ENCODE peak calls at places on chromosome 11, in six cellular contexts. B, S, W, L, U and V are unnamed samples.

GRCh38 chr11:68146010-68146540 is 24.9 kb upstream of the CHKA start:
- DNase-seq in W (no peak), L (no peak), B (no peak), S (no peak), U (peak), V (no peak)

GRCh38 chr11:118145285-118146227 is 7.1 kb downstream of the SCN4B start:
- DNase-seq in S (peak), W (peak), U (peak), B (peak), L (peak), V (peak)

GRCh38 chr11:35969089-35970046 is 25.5 kb downstream of the LDLRAD3 start:
- DNase-seq in S (no peak), W (no peak), U (no peak), B (no peak), L (no peak), V (no peak)

GRCh38 chr11:133160754-133161153 is 371.5 kb downstream of the OPCML start:
- DNase-seq in W (no peak), U (no peak), B (no peak), L (no peak), S (no peak), V (no peak)

GRCh38 chr11:86547727-86548126 is 124.7 kb downstream of the ME3 start:
- DNase-seq in B (no peak), U (no peak), L (no peak), W (no peak), S (no peak), V (no peak)

GRCh38 chr11:3669742-3670183 is 1.4 kb downstream of the CHRNA10 start:
- DNase-seq in B (no peak), S (no peak), L (no peak), U (peak), W (peak), V (no peak)

GRCh38 chr11:103842795-103843194 is 193.6 kb upstream of the DDI1 start:
- DNase-seq in U (no peak), B (no peak), L (peak), S (no peak), W (peak), V (no peak)

GRCh38 chr11:35272391-35272821 is 133.4 kb downstream of the CD44 start:
- DNase-seq in U (no peak), B (no peak), S (no peak), W (no peak), L (no peak), V (no peak)

GRCh38 chr11:72475359-72475758 is 41.0 kb upstream of the CLPB start:
- DNase-seq in L (no peak), W (no peak), U (no peak), S (no peak), B (no peak), V (no peak)

GRCh38 chr11:60880635-60881282 is 13.4 kb downstream of the ZP1 start:
- DNase-seq in B (peak), U (no peak), S (no peak), W (no peak), L (no peak), V (no peak)

GRCh38 chr11:35968386-35969088 is 24.7 kb downstream of the LDLRAD3 start:
- DNase-seq in S (no peak), U (no peak), B (no peak), W (no peak), L (no peak), V (no peak)

GRCh38 chr11:125073616-125074483 is 10.7 kb downstream of the SLC37A2 start:
- DNase-seq in L (no peak), W (peak), U (no peak), B (no peak), S (no peak), V (no peak)

GRCh38 chr11:612961-613300 is 2.8 kb downstream of the IRF7 start:
- DNase-seq in B (no peak), S (no peak), W (no peak), L (no peak), U (no peak), V (no peak)

GRCh38 chr11:14413307-14414072 is 54.5 kb upstream of the RRAS2 start:
- DNase-seq in S (no peak), B (no peak), U (peak), L (peak), W (peak), V (no peak)

GRCh38 chr11:110169738-110170137 is 76.5 kb downstream of the ZC3H12C start:
- DNase-seq in S (no peak), U (no peak), W (no peak), L (no peak), B (no peak), V (no peak)

GRCh38 chr11:69663326-69663725 is 11.8 kb downstream of the LTO1 start:
- DNase-seq in S (no peak), L (no peak), W (no peak), B (no peak), U (no peak), V (no peak)

GRCh38 chr11:61338783-61339489 is 5.9 kb downstream of the TKFC start:
- DNase-seq in S (no peak), U (no peak), W (no peak), L (no peak), B (no peak), V (no peak)

GRCh38 chr11:16909375-16910035 is 104.7 kb downstream of the PLEKHA7 start:
- DNase-seq in S (no peak), B (peak), L (no peak), W (no peak), U (no peak), V (no peak)

GRCh38 chr11:107592256-107592655 is 1.3 kb downstream of the ELMOD1 start:
- DNase-seq in U (no peak), L (no peak), S (no peak), B (no peak), W (no peak), V (no peak)

GRCh38 chr11:843818-844692 is 1.4 kb downstream of the TSPAN4 start:
- DNase-seq in S (no peak), L (peak), B (no peak), U (peak), W (peak), V (no peak)

GRCh38 chr11:65496304-65497140 is 2.3 kb upstream of the MALAT1 start:
- DNase-seq in S (no peak), B (no peak), L (peak), W (no peak), U (no peak), V (no peak)

GRCh38 chr11:73795925-73796632 is 8.4 kb downstream of the MRPL48 start:
- DNase-seq in B (no peak), W (no peak), L (no peak), S (no peak), U (peak), V (no peak)

GRCh38 chr11:44817207-44817944 is 90.6 kb downstream of the TSPAN18 start:
- DNase-seq in S (no peak), L (peak), U (no peak), B (no peak), W (peak), V (no peak)

GRCh38 chr11:68928108-68928429 is 24.4 kb downstream of the IGHMBP2 start:
- DNase-seq in W (no peak), U (no peak), L (no peak), B (no peak), S (no peak), V (no peak)

GRCh38 chr11:19646921-19647320 is 65.7 kb upstream of the NAV2 start:
- DNase-seq in L (peak), B (peak), S (no peak), W (peak), U (no peak), V (no peak)

GRCh38 chr11:1308745-1309497 is 511 bp downstream of the TOLLIP start:
- DNase-seq in S (no peak), B (no peak), U (no peak), W (peak), L (no peak), V (no peak)

GRCh38 chr11:73645972-73646631 is at the start of gene PLEKHB1:
- DNase-seq in B (no peak), S (no peak), L (no peak), U (no peak), W (no peak), V (no peak)

GRCh38 chr11:111624602-111625001 is 22.4 kb downstream of the SIK2 start:
- DNase-seq in W (no peak), S (no peak), B (no peak), U (no peak), L (no peak), V (no peak)

GRCh38 chr11:69012092-69013008 is 696 bp downstream of the MRGPRF start:
- DNase-seq in B (no peak), U (peak), S (no peak), L (peak), W (peak), V (no peak)

GRCh38 chr11:130671801-130672700 is 223.6 kb downstream of the ADAMTS15 start:
- DNase-seq in L (peak), B (no peak), S (no peak), U (peak), W (peak), V (no peak)